ENCODE peak calls at places on chromosomes 6 and 20, in four cellular contexts. H is HepG2, G is H1, C is GM12878. P is an unnamed sample.

GRCh38 chr20:63626424-63627128 is at the start of gene GMEB2:
- DNase-seq in H (peak; percentile 69), G (no peak), C (no peak), P (no peak)

GRCh38 chr6:35099116-35099515 is 42.0 kb downstream of the TCP11 start:
- DNase-seq in G (no peak), H (no peak), C (no peak), P (no peak)

GRCh38 chr6:109865968-109866367 is 112.1 kb upstream of the GPR6 start:
- DNase-seq in G (no peak), H (no peak), C (no peak), P (no peak)

GRCh38 chr6:143150291-143150690 is 89.6 kb downstream of the AIG1 start:
- DNase-seq in C (no peak), H (no peak), G (no peak), P (no peak)

GRCh38 chr6:21666200-21666671 is 72.7 kb downstream of the SOX4 start:
- DNase-seq in H (no peak), C (no peak), G (no peak), P (peak; percentile 48)

GRCh38 chr20:59581983-59582679 is 22.2 kb upstream of the PHACTR3 start:
- DNase-seq in H (no peak), C (no peak), G (no peak), P (no peak)

GRCh38 chr20:47204746-47205122 is 151.8 kb downstream of the ZMYND8 start:
- DNase-seq in H (no peak), G (no peak), C (no peak), P (no peak)

GRCh38 chr6:146889303-146889702 is 290.5 kb downstream of the ADGB start:
- DNase-seq in H (no peak), C (no peak), G (no peak), P (no peak)

GRCh38 chr6:41583576-41583975 is 37.4 kb downstream of the FOXP4 start:
- DNase-seq in H (no peak), G (no peak), C (no peak), P (no peak)

GRCh38 chr6:100228437-100229424 is 234.7 kb upstream of the MCHR2 start:
- DNase-seq in G (peak; percentile 46), C (peak; percentile 37), H (peak; percentile 54), P (peak; percentile 48)

GRCh38 chr6:152112503-152113261 is 305.2 kb downstream of the ESR1 start:
- DNase-seq in G (no peak), C (no peak), H (no peak), P (no peak)

GRCh38 chr6:141965016-141965545 is 167.6 kb upstream of the GJE1 start:
- DNase-seq in G (no peak), H (no peak), C (no peak), P (no peak)

GRCh38 chr20:51387125-51387865 is 155.2 kb downstream of the NFATC2 start:
- DNase-seq in G (no peak), C (no peak), H (no peak), P (peak; percentile 78)

GRCh38 chr6:143569035-143569434 is 57.5 kb upstream of the FUCA2 start:
- DNase-seq in C (no peak), G (no peak), H (no peak), P (no peak)

GRCh38 chr6:160055378-160055777 is 66.2 kb upstream of the SLC22A1 start:
- DNase-seq in G (no peak), C (no peak), H (no peak), P (no peak)

GRCh38 chr6:126180585-126180984 is 159.3 kb upstream of the CENPW start:
- DNase-seq in C (peak; percentile 25), G (no peak), H (peak; percentile 52), P (no peak)

GRCh38 chr20:32386091-32386490 is 28.0 kb downstream of the ASXL1 start:
- DNase-seq in H (no peak), C (no peak), G (no peak), P (no peak)

GRCh38 chr6:17600527-17601388 is 656 bp downstream of the FAM8A1 start:
- DNase-seq in H (peak; percentile 24), G (no peak), C (no peak), P (no peak)

GRCh38 chr6:75089921-75090320 is 115.9 kb downstream of the COL12A1 start:
- DNase-seq in G (no peak), C (no peak), H (no peak), P (no peak)

GRCh38 chr20:45269754-45270270 is 15.4 kb upstream of the SLPI start:
- DNase-seq in H (no peak), G (no peak), C (no peak), P (no peak)

GRCh38 chr6:140082867-140083297 is 708.4 kb upstream of the CITED2 start:
- DNase-seq in G (no peak), C (no peak), H (no peak), P (no peak)

GRCh38 chr6:19269341-19269898 is 567.8 kb upstream of the ID4 start:
- DNase-seq in H (no peak), G (no peak), C (no peak), P (no peak)

GRCh38 chr6:4932506-4932903 is 71.3 kb downstream of the RPP40 start:
- DNase-seq in G (no peak), C (no peak), H (no peak), P (no peak)

GRCh38 chr6:40500227-40500626 is 86.9 kb downstream of the LRFN2 start:
- DNase-seq in C (no peak), G (no peak), H (no peak), P (no peak)

DNA sequence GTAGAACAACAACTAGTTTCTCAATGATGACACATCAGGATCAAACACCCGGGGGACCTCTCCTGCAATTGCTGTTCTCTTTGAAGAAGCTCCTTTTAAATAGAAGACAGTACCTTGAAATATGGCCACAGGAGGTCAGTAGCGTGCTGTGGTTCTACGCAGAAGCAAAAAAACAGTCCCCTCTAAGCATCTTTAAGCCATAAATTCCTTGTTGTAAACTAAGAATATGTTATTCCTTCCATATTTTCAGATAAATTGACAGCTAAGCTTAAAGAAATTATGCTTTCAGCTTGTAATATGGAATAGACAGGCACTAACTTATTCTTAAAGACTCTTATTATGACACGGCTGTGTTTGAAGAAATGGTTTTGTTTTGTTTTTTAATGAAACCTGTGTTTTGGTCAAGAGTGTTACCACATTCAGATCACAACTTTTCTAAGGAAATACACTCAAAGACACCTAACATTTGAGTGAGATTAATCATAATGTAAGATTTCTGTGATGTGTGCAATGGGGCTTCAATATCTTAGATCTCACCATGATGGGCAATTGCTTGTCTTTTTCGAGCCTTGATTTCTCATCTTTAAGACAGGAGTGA is 49.7 kb upstream of the IL20RA start:
- DNase-seq in G (no peak), C (peak; percentile 91), H (peak; percentile 74), P (peak; percentile 58)
- TF ChIP-seq YY1 in G (no peak), C (peak; percentile 67), H (no peak), P (no peak)

GRCh38 chr20:25540273-25540672 is 45.1 kb downstream of the NINL start:
- DNase-seq in G (no peak), H (no peak), C (no peak), P (no peak)

GRCh38 chr20:25541676-25542075 is 43.7 kb downstream of the NINL start:
- DNase-seq in H (no peak), C (no peak), G (no peak), P (no peak)

GRCh38 chr20:25538838-25539665 is 46.3 kb downstream of the NINL start:
- DNase-seq in C (no peak), H (peak; percentile 91), G (no peak), P (no peak)

GRCh38 chr20:25537890-25538289 is 47.4 kb downstream of the NINL start:
- DNase-seq in H (no peak), C (no peak), G (no peak), P (no peak)

GRCh38 chr20:25539742-25540201 is 45.6 kb downstream of the NINL start:
- DNase-seq in C (no peak), G (no peak), H (no peak), P (no peak)
- TF ChIP-seq ZNF274 in C (no peak), G (no peak), H (no peak), P (no peak)

GRCh38 chr6:43972915-43973304 is 154.3 kb downstream of the MRPL14 start:
- DNase-seq in G (no peak), C (no peak), H (no peak), P (no peak)
- TF ChIP-seq SUZ12 in G (no peak), C (no peak), H (no peak), P (no peak)

GRCh38 chr6:90076471-90076870 is 182.2 kb downstream of the GJA10 start:
- DNase-seq in H (no peak), G (no peak), C (no peak), P (no peak)
- TF ChIP-seq YY1 in H (no peak), G (no peak), C (no peak), P (no peak)

DNA sequence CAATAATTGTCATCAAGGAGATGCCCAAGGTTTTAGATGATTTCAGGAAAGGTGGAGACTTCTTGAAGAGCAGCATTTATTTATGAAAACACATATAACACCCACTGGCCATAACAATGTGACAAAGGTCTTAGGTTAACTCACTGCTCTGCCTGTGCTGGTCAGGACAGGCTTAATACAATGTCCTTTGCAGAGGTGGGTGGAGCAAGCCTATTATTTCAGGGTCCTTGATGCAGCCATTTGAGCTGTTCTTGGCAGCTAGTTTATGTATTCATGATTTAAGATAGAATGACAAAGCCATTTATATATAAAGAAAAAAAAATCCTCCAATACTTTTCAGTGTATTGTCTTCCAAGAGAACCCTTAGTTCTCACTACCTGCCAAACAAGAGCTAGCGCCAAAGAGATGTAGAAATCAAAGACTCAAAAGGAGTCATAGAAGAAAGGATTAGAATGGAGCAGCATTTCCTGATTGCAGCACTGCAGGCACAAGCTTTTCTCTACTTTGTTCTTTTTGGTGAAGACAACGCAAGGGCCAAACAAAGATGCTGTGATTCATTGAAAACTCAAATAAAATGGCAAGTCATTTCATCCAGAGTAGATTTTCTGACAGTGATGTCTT is 124.3 kb upstream of the TSHZ2 start:
- DNase-seq in C (no peak), G (no peak), H (no peak), P (no peak)
- TF ChIP-seq ZNF274 in C (no peak), G (no peak), H (no peak), P (no peak)

GRCh38 chr6:11324453-11325023 is 92.1 kb upstream of the NEDD9 start:
- DNase-seq in H (no peak), C (peak; percentile 61), G (no peak), P (no peak)
- TF ChIP-seq SUZ12 in H (no peak), C (no peak), G (no peak), P (no peak)

GRCh38 chr6:133544419-133544818 is 303.3 kb downstream of the EYA4 start:
- DNase-seq in G (no peak), C (no peak), H (no peak), P (no peak)
- TF ChIP-seq YY1 in G (no peak), C (no peak), H (no peak), P (no peak)

DNA sequence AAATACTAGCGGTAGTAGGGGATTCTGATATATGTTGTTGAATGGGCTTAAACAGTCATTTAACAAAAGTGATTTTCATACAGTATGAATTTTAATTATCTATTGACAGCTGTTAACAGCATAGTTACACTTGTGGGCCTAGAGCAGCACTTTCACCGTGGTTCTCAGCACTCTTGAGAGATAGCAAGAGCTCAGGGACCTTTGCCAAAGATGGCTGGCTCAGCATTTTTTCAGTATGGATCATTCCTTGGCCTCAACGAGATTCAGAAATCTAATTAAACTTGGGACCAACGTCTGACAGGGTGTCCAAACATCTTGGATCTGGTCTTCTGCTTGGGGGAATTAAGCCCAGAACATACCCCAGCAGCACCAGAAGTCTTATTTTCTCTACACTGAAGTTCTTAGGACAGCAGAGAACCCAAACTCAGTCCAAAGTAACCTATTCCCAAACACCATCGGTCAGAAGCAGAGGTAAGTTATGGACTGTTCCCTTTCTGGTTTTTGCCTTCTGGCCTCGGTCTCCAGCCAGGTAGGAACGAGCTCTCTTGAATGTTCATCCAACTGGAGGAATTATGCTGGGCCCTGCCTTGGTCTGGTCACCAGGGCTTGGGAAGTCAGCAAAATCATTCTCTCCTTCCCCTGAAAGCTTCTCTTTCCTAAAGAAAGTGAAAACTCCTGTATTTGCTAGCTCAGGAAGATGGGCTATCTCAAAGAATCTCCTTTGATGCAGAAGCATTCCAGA is 25.7 kb downstream of the PRPH2 start:
- DNase-seq in G (no peak), C (no peak), H (no peak), P (no peak)
- TF ChIP-seq ZNF274 in G (no peak), C (no peak), H (no peak), P (no peak)

P was measured in NT2/D1.